ENCODE peak calls at places on chromosome 20, in seven cellular contexts. One of them, this sample, is unnamed.

GRCh38 chr20:22369100-22369499 is 215.3 kb downstream of the FOXA2 start:
- DNase-seq in dorsolateral prefrontal cortex: no peak
- DNase-seq in heart right ventricle: no peak
- DNase-seq in endothelial cell of umbilical vein: no peak
- DNase-seq in H1: no peak
- DNase-seq in HFF-Myc: no peak
- DNase-seq in lower lobe of right lung: no peak
- DNase-seq in this sample: no peak

GRCh38 chr20:54479138-54479906 is 3.9 kb downstream of the DOK5 start:
- DNase-seq in dorsolateral prefrontal cortex: no peak
- DNase-seq in heart right ventricle: no peak
- DNase-seq in endothelial cell of umbilical vein: no peak
- DNase-seq in H1: no peak
- DNase-seq in HFF-Myc: no peak
- DNase-seq in lower lobe of right lung: no peak
- DNase-seq in this sample: no peak

GRCh38 chr20:2042400-2042799 is 48.5 kb upstream of the PDYN start:
- DNase-seq in dorsolateral prefrontal cortex: no peak
- DNase-seq in heart right ventricle: no peak
- DNase-seq in endothelial cell of umbilical vein: no peak
- DNase-seq in H1: no peak
- DNase-seq in HFF-Myc: no peak
- DNase-seq in lower lobe of right lung: no peak
- DNase-seq in this sample: no peak

GRCh38 chr20:57323034-57323433 is 6.6 kb upstream of the SPO11 start:
- DNase-seq in dorsolateral prefrontal cortex: peak
- DNase-seq in heart right ventricle: no peak
- DNase-seq in endothelial cell of umbilical vein: no peak
- DNase-seq in H1: peak
- DNase-seq in HFF-Myc: no peak
- DNase-seq in lower lobe of right lung: no peak
- DNase-seq in this sample: peak

GRCh38 chr20:54062812-54063280 is 7.5 kb downstream of the BCAS1 start:
- DNase-seq in dorsolateral prefrontal cortex: no peak
- DNase-seq in heart right ventricle: no peak
- DNase-seq in endothelial cell of umbilical vein: peak
- DNase-seq in H1: no peak
- DNase-seq in HFF-Myc: peak
- DNase-seq in lower lobe of right lung: no peak
- DNase-seq in this sample: no peak

GRCh38 chr20:8518878-8519277 is 386.8 kb downstream of the PLCB1 start:
- DNase-seq in dorsolateral prefrontal cortex: no peak
- DNase-seq in heart right ventricle: no peak
- DNase-seq in endothelial cell of umbilical vein: no peak
- DNase-seq in H1: no peak
- DNase-seq in HFF-Myc: no peak
- DNase-seq in lower lobe of right lung: no peak
- DNase-seq in this sample: no peak

GRCh38 chr20:32168184-32168910 is 39.2 kb downstream of the PLAGL2 start:
- DNase-seq in dorsolateral prefrontal cortex: no peak
- DNase-seq in heart right ventricle: no peak
- DNase-seq in endothelial cell of umbilical vein: peak
- DNase-seq in H1: no peak
- DNase-seq in HFF-Myc: peak
- DNase-seq in lower lobe of right lung: no peak
- DNase-seq in this sample: no peak

GRCh38 chr20:38043512-38044300 is 10.2 kb downstream of the RPRD1B start:
- DNase-seq in dorsolateral prefrontal cortex: peak
- DNase-seq in heart right ventricle: no peak
- DNase-seq in endothelial cell of umbilical vein: peak
- DNase-seq in H1: no peak
- DNase-seq in HFF-Myc: peak
- DNase-seq in lower lobe of right lung: no peak
- DNase-seq in this sample: no peak

GRCh38 chr20:38032585-38033329 is 499 bp downstream of the TTI1 start:
- DNase-seq in dorsolateral prefrontal cortex: no peak
- DNase-seq in heart right ventricle: no peak
- DNase-seq in endothelial cell of umbilical vein: no peak
- DNase-seq in H1: no peak
- DNase-seq in HFF-Myc: no peak
- DNase-seq in lower lobe of right lung: peak
- DNase-seq in this sample: no peak

GRCh38 chr20:6053776-6054688 is at the start of gene LRRN4:
- DNase-seq in dorsolateral prefrontal cortex: no peak
- DNase-seq in heart right ventricle: no peak
- DNase-seq in endothelial cell of umbilical vein: no peak
- DNase-seq in H1: peak
- DNase-seq in HFF-Myc: peak
- DNase-seq in lower lobe of right lung: no peak
- DNase-seq in this sample: no peak

GRCh38 chr20:5033566-5033965 is 32.3 kb upstream of the SLC23A2 start:
- DNase-seq in dorsolateral prefrontal cortex: no peak
- DNase-seq in heart right ventricle: no peak
- DNase-seq in endothelial cell of umbilical vein: no peak
- DNase-seq in H1: no peak
- DNase-seq in HFF-Myc: no peak
- DNase-seq in lower lobe of right lung: no peak
- DNase-seq in this sample: no peak

GRCh38 chr20:11849270-11849920 is 68.3 kb upstream of the BTBD3 start:
- DNase-seq in dorsolateral prefrontal cortex: no peak
- DNase-seq in heart right ventricle: no peak
- DNase-seq in endothelial cell of umbilical vein: no peak
- DNase-seq in H1: no peak
- DNase-seq in HFF-Myc: no peak
- DNase-seq in lower lobe of right lung: no peak
- DNase-seq in this sample: no peak

GRCh38 chr20:63212393-63212730 is 3.6 kb downstream of the YTHDF1 start:
- DNase-seq in dorsolateral prefrontal cortex: no peak
- DNase-seq in heart right ventricle: no peak
- DNase-seq in endothelial cell of umbilical vein: no peak
- DNase-seq in H1: no peak
- DNase-seq in HFF-Myc: no peak
- DNase-seq in lower lobe of right lung: no peak
- DNase-seq in this sample: no peak
- TF ChIP-seq CTCF in dorsolateral prefrontal cortex: no peak
- TF ChIP-seq CTCF in heart right ventricle: no peak
- TF ChIP-seq CTCF in endothelial cell of umbilical vein: no peak
- TF ChIP-seq CTCF in H1: no peak
- TF ChIP-seq CTCF in HFF-Myc: no peak
- TF ChIP-seq CTCF in lower lobe of right lung: no peak
- TF ChIP-seq CTCF in this sample: no peak

DNA sequence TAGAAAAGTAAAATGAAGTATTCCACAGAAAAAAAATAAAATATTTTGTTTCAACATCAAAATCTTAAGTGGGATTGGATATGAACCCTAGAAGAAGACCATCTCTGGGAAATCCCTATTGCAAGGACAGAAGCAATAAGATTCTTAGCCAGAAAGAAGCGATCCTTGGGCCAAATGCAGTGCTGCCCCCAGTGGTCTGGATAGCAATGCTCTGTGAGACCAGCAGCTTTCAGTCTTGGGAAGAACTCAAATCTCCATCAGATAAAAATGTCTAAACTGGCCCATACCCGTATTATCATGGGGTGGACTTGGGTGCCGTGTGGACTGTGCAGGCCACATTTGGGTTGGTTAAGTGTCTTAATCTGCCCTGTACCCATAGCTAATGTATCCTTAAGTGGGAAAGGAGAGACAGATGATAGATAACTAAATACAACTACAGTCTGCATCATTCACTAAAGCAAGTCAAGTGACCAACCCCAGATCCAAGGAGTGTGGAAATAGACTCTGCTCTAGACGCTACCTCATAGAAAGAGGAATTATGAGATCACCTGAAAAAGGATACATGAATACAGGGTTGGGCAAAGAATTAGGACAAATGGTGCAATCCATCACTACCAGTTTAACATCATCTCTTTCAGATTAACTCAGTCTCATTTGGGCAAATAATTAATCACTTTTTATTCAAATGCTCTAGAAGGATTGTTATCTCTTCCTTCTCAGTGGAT is 38.9 kb upstream of the SNAP25 start:
- DNase-seq in dorsolateral prefrontal cortex: no peak
- DNase-seq in heart right ventricle: no peak
- DNase-seq in endothelial cell of umbilical vein: peak
- DNase-seq in H1: peak
- DNase-seq in HFF-Myc: no peak
- DNase-seq in lower lobe of right lung: no peak
- DNase-seq in this sample: no peak
- TF ChIP-seq CTCF in dorsolateral prefrontal cortex: peak
- TF ChIP-seq CTCF in heart right ventricle: no peak
- TF ChIP-seq CTCF in endothelial cell of umbilical vein: peak
- TF ChIP-seq CTCF in H1: peak
- TF ChIP-seq CTCF in HFF-Myc: peak
- TF ChIP-seq CTCF in lower lobe of right lung: no peak
- TF ChIP-seq CTCF in this sample: peak

GRCh38 chr20:30910937-30911725 is 346.3 kb upstream of the DEFB115 start:
- DNase-seq in dorsolateral prefrontal cortex: no peak
- DNase-seq in heart right ventricle: no peak
- DNase-seq in endothelial cell of umbilical vein: no peak
- DNase-seq in H1: no peak
- DNase-seq in HFF-Myc: no peak
- DNase-seq in lower lobe of right lung: no peak
- DNase-seq in this sample: no peak

GRCh38 chr20:30912006-30912660 is 345.3 kb upstream of the DEFB115 start:
- DNase-seq in dorsolateral prefrontal cortex: no peak
- DNase-seq in heart right ventricle: no peak
- DNase-seq in endothelial cell of umbilical vein: no peak
- DNase-seq in H1: peak
- DNase-seq in HFF-Myc: no peak
- DNase-seq in lower lobe of right lung: peak
- DNase-seq in this sample: no peak
- TF ChIP-seq CTCF in dorsolateral prefrontal cortex: no peak
- TF ChIP-seq CTCF in heart right ventricle: peak
- TF ChIP-seq CTCF in endothelial cell of umbilical vein: no peak
- TF ChIP-seq CTCF in H1: no peak
- TF ChIP-seq CTCF in HFF-Myc: no peak
- TF ChIP-seq CTCF in lower lobe of right lung: no peak
- TF ChIP-seq CTCF in this sample: no peak

GRCh38 chr20:20019123-20019522 is 2.0 kb downstream of the NAA20 start:
- DNase-seq in dorsolateral prefrontal cortex: no peak
- DNase-seq in heart right ventricle: no peak
- DNase-seq in endothelial cell of umbilical vein: no peak
- DNase-seq in H1: no peak
- DNase-seq in HFF-Myc: no peak
- DNase-seq in lower lobe of right lung: no peak
- DNase-seq in this sample: no peak

GRCh38 chr20:20023395-20023794 is 6.2 kb downstream of the NAA20 start:
- DNase-seq in dorsolateral prefrontal cortex: no peak
- DNase-seq in heart right ventricle: no peak
- DNase-seq in endothelial cell of umbilical vein: no peak
- DNase-seq in H1: no peak
- DNase-seq in HFF-Myc: no peak
- DNase-seq in lower lobe of right lung: no peak
- DNase-seq in this sample: no peak

GRCh38 chr20:20024942-20025341 is 7.8 kb downstream of the NAA20 start:
- DNase-seq in dorsolateral prefrontal cortex: no peak
- DNase-seq in heart right ventricle: no peak
- DNase-seq in endothelial cell of umbilical vein: no peak
- DNase-seq in H1: no peak
- DNase-seq in HFF-Myc: no peak
- DNase-seq in lower lobe of right lung: no peak
- DNase-seq in this sample: no peak

GRCh38 chr20:20022498-20022897 is 5.3 kb downstream of the NAA20 start:
- DNase-seq in dorsolateral prefrontal cortex: no peak
- DNase-seq in heart right ventricle: no peak
- DNase-seq in endothelial cell of umbilical vein: no peak
- DNase-seq in H1: no peak
- DNase-seq in HFF-Myc: no peak
- DNase-seq in lower lobe of right lung: no peak
- DNase-seq in this sample: no peak

DNA sequence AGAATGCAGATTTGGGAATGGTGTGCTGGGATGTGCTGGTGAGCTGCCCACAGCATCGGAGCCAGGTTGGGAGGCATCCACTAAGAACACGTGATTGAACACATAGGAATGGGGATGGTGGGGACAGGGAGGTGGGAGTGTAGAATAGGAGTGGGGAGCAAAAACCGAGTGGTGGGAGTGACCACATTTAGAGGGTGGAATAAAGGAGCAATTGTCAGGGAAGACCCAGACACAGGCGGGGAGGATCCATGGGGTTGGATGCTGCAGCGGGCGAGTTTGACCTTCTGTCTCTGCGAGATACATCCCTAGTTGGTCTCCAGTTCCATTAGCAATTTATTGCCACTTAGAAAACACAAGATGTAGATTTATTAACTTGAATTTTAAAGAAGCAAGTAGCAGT is 4.7 kb downstream of the NAA20 start:
- DNase-seq in dorsolateral prefrontal cortex: no peak
- DNase-seq in heart right ventricle: no peak
- DNase-seq in endothelial cell of umbilical vein: no peak
- DNase-seq in H1: no peak
- DNase-seq in HFF-Myc: no peak
- DNase-seq in lower lobe of right lung: no peak
- DNase-seq in this sample: no peak
- TF ChIP-seq CTCF in dorsolateral prefrontal cortex: no peak
- TF ChIP-seq CTCF in heart right ventricle: no peak
- TF ChIP-seq CTCF in endothelial cell of umbilical vein: no peak
- TF ChIP-seq CTCF in H1: no peak
- TF ChIP-seq CTCF in HFF-Myc: no peak
- TF ChIP-seq CTCF in lower lobe of right lung: no peak
- TF ChIP-seq CTCF in this sample: no peak

GRCh38 chr20:50635676-50636600 is 55.4 kb downstream of the RIPOR3 start:
- DNase-seq in dorsolateral prefrontal cortex: no peak
- DNase-seq in heart right ventricle: peak
- DNase-seq in endothelial cell of umbilical vein: peak
- DNase-seq in H1: peak
- DNase-seq in HFF-Myc: no peak
- DNase-seq in lower lobe of right lung: peak
- DNase-seq in this sample: no peak
- TF ChIP-seq CTCF in dorsolateral prefrontal cortex: peak
- TF ChIP-seq CTCF in heart right ventricle: peak
- TF ChIP-seq CTCF in endothelial cell of umbilical vein: peak
- TF ChIP-seq CTCF in H1: peak
- TF ChIP-seq CTCF in HFF-Myc: peak
- TF ChIP-seq CTCF in lower lobe of right lung: peak
- TF ChIP-seq CTCF in this sample: peak

GRCh38 chr20:62707281-62707941 is 1.2 kb upstream of the NTSR1 start:
- DNase-seq in dorsolateral prefrontal cortex: no peak
- DNase-seq in heart right ventricle: no peak
- DNase-seq in endothelial cell of umbilical vein: no peak
- DNase-seq in H1: no peak
- DNase-seq in HFF-Myc: no peak
- DNase-seq in lower lobe of right lung: no peak
- DNase-seq in this sample: no peak
- TF ChIP-seq CTCF in dorsolateral prefrontal cortex: no peak
- TF ChIP-seq CTCF in heart right ventricle: no peak
- TF ChIP-seq CTCF in endothelial cell of umbilical vein: no peak
- TF ChIP-seq CTCF in H1: no peak
- TF ChIP-seq CTCF in HFF-Myc: no peak
- TF ChIP-seq CTCF in lower lobe of right lung: no peak
- TF ChIP-seq CTCF in this sample: no peak

GRCh38 chr20:14948416-14948815 is 611.0 kb upstream of the FLRT3 start:
- DNase-seq in dorsolateral prefrontal cortex: no peak
- DNase-seq in heart right ventricle: no peak
- DNase-seq in endothelial cell of umbilical vein: peak
- DNase-seq in H1: no peak
- DNase-seq in HFF-Myc: no peak
- DNase-seq in lower lobe of right lung: no peak
- DNase-seq in this sample: no peak
- TF ChIP-seq CTCF in dorsolateral prefrontal cortex: peak
- TF ChIP-seq CTCF in heart right ventricle: no peak
- TF ChIP-seq CTCF in endothelial cell of umbilical vein: peak
- TF ChIP-seq CTCF in H1: peak
- TF ChIP-seq CTCF in HFF-Myc: peak
- TF ChIP-seq CTCF in lower lobe of right lung: no peak
- TF ChIP-seq CTCF in this sample: peak

GRCh38 chr20:59176812-59177211 is 13.2 kb downstream of the ZNF831 start:
- DNase-seq in dorsolateral prefrontal cortex: no peak
- DNase-seq in heart right ventricle: no peak
- DNase-seq in endothelial cell of umbilical vein: no peak
- DNase-seq in H1: no peak
- DNase-seq in HFF-Myc: no peak
- DNase-seq in lower lobe of right lung: no peak
- DNase-seq in this sample: no peak
- TF ChIP-seq CTCF in dorsolateral prefrontal cortex: no peak
- TF ChIP-seq CTCF in heart right ventricle: no peak
- TF ChIP-seq CTCF in endothelial cell of umbilical vein: no peak
- TF ChIP-seq CTCF in H1: no peak
- TF ChIP-seq CTCF in HFF-Myc: no peak
- TF ChIP-seq CTCF in lower lobe of right lung: no peak
- TF ChIP-seq CTCF in this sample: no peak